ENCODE peak calls at places on chromosomes 4 and X, in nine cellular contexts. O, R, P, K, M, Z, C, J and F are unnamed samples.

GRCh38 chrX:68186552-68187262 is 246.6 kb downstream of the OPHN1 start:
- DNase-seq in O (no peak), R (no peak), P (peak; percentile 54), K (no peak), M (no peak), Z (peak; percentile 24), C (no peak), J (no peak), F (no peak)

GRCh38 chr4:139278956-139279722 is 886 bp downstream of the MGARP start:
- DNase-seq in O (no peak), R (no peak), P (no peak), K (no peak), M (peak; percentile 7), Z (no peak), C (no peak), J (no peak), F (no peak)

GRCh38 chr4:118059397-118059796 is 25.1 kb downstream of the NDST3 start:
- DNase-seq in O (no peak), R (no peak), P (no peak), K (no peak), M (no peak), Z (no peak), C (no peak), J (no peak), F (no peak)

GRCh38 chr4:11881364-11881763 is 452.7 kb upstream of the HS3ST1 start:
- DNase-seq in O (no peak), R (no peak), P (no peak), K (no peak), M (no peak), Z (no peak), C (no peak), J (no peak), F (no peak)

GRCh38 chr4:38177035-38177791 is 217.0 kb downstream of the PTTG2 start:
- DNase-seq in O (no peak), R (no peak), P (no peak), K (peak; percentile 77), M (no peak), Z (peak; percentile 23), C (peak; percentile 46), J (no peak), F (no peak)

GRCh38 chrX:136627381-136627780 is 20.6 kb upstream of the CD40LG start:
- DNase-seq in O (no peak), R (no peak), P (no peak), K (no peak), M (no peak), Z (no peak), C (no peak), J (no peak), F (no peak)

GRCh38 chrX:1106478-1107210 is 105.8 kb downstream of the CRLF2 start:
- DNase-seq in O (no peak), R (no peak), P (no peak), K (no peak), M (no peak), Z (no peak), C (no peak), J (no peak), F (no peak)

GRCh38 chr4:88291003-88291402 is 6.6 kb upstream of the PPM1K start:
- DNase-seq in O (no peak), R (no peak), P (peak; percentile 30), K (no peak), M (no peak), Z (no peak), C (no peak), J (no peak), F (no peak)

GRCh38 chrX:76433219-76433618 is 5.7 kb downstream of the MAGEE1 start:
- DNase-seq in O (no peak), R (no peak), P (no peak), K (no peak), M (peak; percentile 9), Z (no peak), C (no peak), J (no peak), F (no peak)

GRCh38 chrX:115591856-115592842 is 31.2 kb downstream of the PLS3 start:
- DNase-seq in O (no peak), R (no peak), P (peak; percentile 77), K (no peak), M (no peak), Z (no peak), C (no peak), J (no peak), F (no peak)

GRCh38 chrX:115592997-115593734 is 32.2 kb downstream of the PLS3 start:
- DNase-seq in O (no peak), R (no peak), P (peak; percentile 70), K (no peak), M (no peak), Z (peak; percentile 39), C (no peak), J (no peak), F (no peak)

GRCh38 chrX:115598556-115598955 is 37.6 kb downstream of the PLS3 start:
- DNase-seq in O (no peak), R (no peak), P (no peak), K (no peak), M (no peak), Z (no peak), C (no peak), J (no peak), F (no peak)

GRCh38 chrX:115591420-115591819 is 30.4 kb downstream of the PLS3 start:
- DNase-seq in O (no peak), R (no peak), P (peak; percentile 55), K (no peak), M (no peak), Z (no peak), C (no peak), J (no peak), F (no peak)

DNA sequence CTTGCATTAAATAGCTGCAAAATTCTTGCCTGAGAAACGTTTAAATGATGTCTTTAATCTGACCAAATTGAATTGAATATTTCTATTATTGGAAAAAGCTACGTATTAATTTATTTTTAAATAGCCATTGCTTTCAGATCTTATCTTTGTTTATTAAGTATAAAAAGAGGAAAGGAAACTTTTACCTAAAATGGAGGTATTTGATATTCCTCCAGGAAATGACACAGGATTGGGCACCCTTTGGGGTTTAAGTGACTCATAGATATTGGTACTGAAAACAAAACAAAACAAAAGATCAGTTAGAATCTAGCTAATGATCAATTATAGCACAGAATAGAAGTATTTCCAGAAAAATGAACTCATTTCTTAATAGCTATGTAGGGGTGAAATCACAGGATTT is 34.1 kb downstream of the PLS3 start:
- DNase-seq in O (no peak), R (no peak), P (peak; percentile 32), K (no peak), M (no peak), Z (no peak), C (no peak), J (no peak), F (no peak)
- H3K4me3 ChIP-seq in O (no peak overlapping the region), R (peak overlapping the region; percentile 8), P (peak overlapping the region; percentile 52), K (no peak overlapping the region), M (no peak overlapping the region), Z (peak overlapping the region; percentile 35), C (no peak overlapping the region), J (peak overlapping the region; percentile 35), F (no peak overlapping the region)

DNA sequence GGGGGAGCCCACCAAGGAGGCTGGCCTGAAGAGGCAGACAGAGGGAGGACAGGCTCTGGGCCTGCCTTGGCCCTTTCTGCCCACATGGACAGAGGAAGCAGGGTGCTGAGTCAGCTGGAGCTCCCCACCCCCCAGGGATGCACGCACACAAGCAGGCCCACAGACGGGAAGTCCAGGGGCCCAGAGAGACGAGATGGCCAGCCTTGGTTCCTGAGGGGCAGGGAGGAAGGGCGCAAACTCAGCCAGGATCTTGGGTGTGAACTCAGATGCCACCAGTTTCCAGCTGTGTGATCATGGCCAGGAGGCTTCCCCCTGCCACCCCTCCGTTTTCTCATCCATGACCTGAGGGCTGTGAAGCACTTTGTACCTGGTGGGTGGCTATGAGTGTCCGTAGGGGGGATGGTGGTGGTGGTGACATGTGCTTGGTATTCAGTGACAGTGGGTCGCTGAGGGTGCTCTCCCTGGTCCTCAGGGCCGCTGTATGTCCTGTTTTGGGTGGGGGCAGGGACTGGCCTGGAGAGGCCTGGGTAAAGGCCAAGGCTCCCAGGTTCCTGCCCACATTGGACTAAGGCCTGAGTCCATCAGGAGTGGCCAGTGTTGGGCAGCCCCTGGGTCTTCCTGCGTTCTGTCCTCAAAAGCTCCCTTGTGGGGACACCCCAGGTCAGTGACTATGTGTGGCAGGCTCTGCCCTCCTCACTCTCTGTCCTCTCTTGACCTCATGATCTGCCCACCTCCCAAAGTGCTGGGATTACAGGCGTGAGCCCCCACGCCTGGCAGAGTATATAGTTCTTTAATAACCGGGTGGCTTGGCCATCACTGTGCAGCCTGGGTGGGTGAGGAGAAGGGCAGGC is 2.0 kb downstream of the SH3BP2 start:
- DNase-seq in O (peak; percentile 17), R (peak; percentile 81), P (no peak), K (peak; percentile 73), M (no peak), Z (no peak), C (peak; percentile 55), J (peak; percentile 77), F (no peak)
- H3K4me1 ChIP-seq in O (peaks cover 18% of the 10 kb centered on the region), R (peaks cover 75% of the 10 kb centered on the region), P (peaks cover 21% of the 10 kb centered on the region), K (peaks cover 75% of the 10 kb centered on the region), M (peaks cover 40% of the 10 kb centered on the region), Z (peaks cover 21% of the 10 kb centered on the region), C (peaks cover 50% of the 10 kb centered on the region), J (peaks cover 25% of the 10 kb centered on the region), F (peaks cover 45% of the 10 kb centered on the region)

DNA sequence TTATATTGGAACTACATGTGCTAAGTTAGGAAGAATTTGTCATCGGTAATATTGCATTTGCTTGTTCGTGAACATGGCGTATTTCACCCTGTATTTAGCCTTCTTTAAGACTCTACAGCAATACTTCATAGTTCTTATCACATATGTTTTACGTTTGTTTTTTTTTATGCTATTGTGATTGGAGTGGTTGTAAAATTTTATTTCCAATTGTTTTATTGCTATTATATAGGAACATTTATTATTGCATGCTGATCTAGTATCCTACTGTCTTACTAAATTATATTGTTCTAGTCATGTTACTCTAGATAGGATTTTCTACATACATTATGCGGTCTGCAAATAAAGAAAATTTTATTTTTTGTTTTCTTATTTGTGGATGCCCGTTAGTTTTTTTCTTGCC is 107.4 kb downstream of the KDM6A start:
- DNase-seq in O (no peak), R (no peak), P (no peak), K (no peak), M (no peak), Z (no peak), C (no peak), J (no peak), F (no peak)
- H3K9me3 ChIP-seq in O (no peaks in the 10 kb centered on the region), R (no peaks in the 10 kb centered on the region), P (no peaks in the 10 kb centered on the region), K (no peaks in the 10 kb centered on the region), M (no peaks in the 10 kb centered on the region), Z (no peaks in the 10 kb centered on the region), C (no peaks in the 10 kb centered on the region), J (peaks cover 9% of the 10 kb centered on the region), F (no peaks in the 10 kb centered on the region)

GRCh38 chrX:38327775-38328081 is 419 bp upstream of the RPGR start:
- DNase-seq in O (no peak), R (no peak), P (no peak), K (no peak), M (no peak), Z (no peak), C (no peak), J (no peak), F (no peak)
- H3K4me3 ChIP-seq in O (peak overlapping the region; percentile 61), R (peak overlapping the region; percentile 57), P (no peak overlapping the region), K (peak overlapping the region; percentile 60), M (peak overlapping the region; percentile 79), Z (peak overlapping the region; percentile 95), C (peak overlapping the region; percentile 81), J (peak overlapping the region; percentile 74), F (peak overlapping the region; percentile 17)

DNA sequence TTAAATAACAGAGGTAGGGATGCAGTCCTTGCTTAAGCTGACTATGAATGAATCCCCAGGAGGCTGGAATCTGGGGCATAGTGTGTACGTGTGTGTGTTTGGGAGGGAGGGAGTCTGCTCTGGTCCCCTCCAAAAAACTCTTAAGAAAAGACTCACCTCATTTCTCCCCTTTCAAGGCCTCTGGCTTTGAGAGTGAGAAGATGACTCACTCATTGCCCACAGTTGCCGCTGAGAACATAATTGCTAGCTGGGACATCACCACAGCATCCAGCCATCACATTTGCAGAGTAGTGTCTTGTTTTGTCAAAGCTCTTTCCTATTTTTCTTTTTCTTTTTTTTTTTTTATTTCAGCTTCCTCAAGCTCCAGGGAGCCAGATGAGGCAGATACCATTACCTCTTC is 61.7 kb upstream of the LAS1L start:
- DNase-seq in O (peak; percentile 22), R (no peak), P (peak; percentile 54), K (peak; percentile 77), M (no peak), Z (peak; percentile 57), C (peak; percentile 24), J (no peak), F (no peak)
- H3K4me1 ChIP-seq in O (peaks cover 25% of the 10 kb centered on the region), R (peaks cover 15% of the 10 kb centered on the region), P (peaks cover 12% of the 10 kb centered on the region), K (no peaks in the 10 kb centered on the region), M (no peaks in the 10 kb centered on the region), Z (peaks cover 18% of the 10 kb centered on the region), C (peaks cover 6% of the 10 kb centered on the region), J (peaks cover 14% of the 10 kb centered on the region), F (no peaks in the 10 kb centered on the region)